ENCODE peak calls at places on chromosomes 3 and 15, in ten cellular contexts. N is PC-9, K is GM06990, D is heart right ventricle, G is AG09309, C is pancreas, T is astrocyte of the cerebellum, E is transverse colon, X is WERI-Rb-1, O is glutamatergic neuron. U is an unnamed sample.

GRCh38 chr15:75042730-75043508 is 19.5 kb downstream of the PPCDC start:
- DNase-seq in N (peak; percentile 99), K (peak; percentile 93), D (peak; percentile 83), G (no peak), C (peak; percentile 91), T (no peak), E (peak; percentile 91), X (peak; percentile 81), O (peak; percentile 37), U (peak; percentile 89)

GRCh38 chr3:41898631-41899030 is 63.3 kb downstream of the ULK4 start:
- DNase-seq in N (no peak), K (no peak), D (no peak), G (no peak), C (no peak), T (no peak), E (no peak), X (no peak), O (no peak), U (no peak)

GRCh38 chr3:113629941-113630340 is 66.5 kb downstream of the USF3 start:
- DNase-seq in N (no peak), K (no peak), D (no peak), G (no peak), C (no peak), T (no peak), E (peak; percentile 28), X (peak; percentile 30), O (no peak), U (no peak)

GRCh38 chr15:89828324-89829145 is 13.9 kb upstream of the ANPEP start:
- DNase-seq in N (peak; percentile 78), K (no peak), D (peak; percentile 51), G (no peak), C (no peak), T (no peak), E (peak; percentile 42), X (no peak), O (no peak), U (no peak)

GRCh38 chr15:73373221-73373620 is 4.5 kb upstream of the HCN4 start:
- DNase-seq in N (no peak), K (no peak), D (no peak), G (no peak), C (no peak), T (no peak), E (no peak), X (no peak), O (no peak), U (no peak)

GRCh38 chr3:149527531-149528343 is 53.2 kb downstream of the TM4SF4 start:
- DNase-seq in N (no peak), K (no peak), D (peak; percentile 36), G (no peak), C (no peak), T (no peak), E (no peak), X (no peak), O (no peak), U (no peak)

GRCh38 chr15:81222007-81222406 is 25.3 kb downstream of the IL16 start:
- DNase-seq in N (no peak), K (no peak), D (no peak), G (no peak), C (no peak), T (no peak), E (no peak), X (no peak), O (no peak), U (no peak)

GRCh38 chr15:79736435-79737000 is 160.3 kb downstream of the MTHFS start:
- DNase-seq in N (no peak), K (no peak), D (no peak), G (no peak), C (no peak), T (no peak), E (no peak), X (no peak), O (no peak), U (no peak)

GRCh38 chr3:97984061-97984460 is 11.8 kb upstream of the RIOX2 start:
- DNase-seq in N (no peak), K (no peak), D (no peak), G (no peak), C (no peak), T (no peak), E (no peak), X (no peak), O (no peak), U (no peak)

GRCh38 chr3:154018100-154018696 is 103.0 kb upstream of the ARHGEF26 start:
- DNase-seq in N (no peak), K (no peak), D (no peak), G (no peak), C (no peak), T (no peak), E (peak; percentile 19), X (peak; percentile 61), O (peak; percentile 83), U (peak; percentile 56)
- TF ChIP-seq CTCF in N (peak; percentile 72), K (peak; percentile 76), D (no peak), G (peak; percentile 51), C (no peak), T (peak; percentile 53), E (peak; percentile 43), X (peak; percentile 84), O (peak; percentile 85), U (peak; percentile 43)

GRCh38 chr3:172303941-172304558 is 144.2 kb downstream of the GHSR start:
- DNase-seq in N (no peak), K (no peak), D (no peak), G (no peak), C (no peak), T (no peak), E (no peak), X (no peak), O (no peak), U (no peak)
- TF ChIP-seq CTCF in N (no peak), K (no peak), D (no peak), G (no peak), C (no peak), T (peak; percentile 49), E (no peak), X (no peak), O (peak; percentile 22), U (no peak)

DNA sequence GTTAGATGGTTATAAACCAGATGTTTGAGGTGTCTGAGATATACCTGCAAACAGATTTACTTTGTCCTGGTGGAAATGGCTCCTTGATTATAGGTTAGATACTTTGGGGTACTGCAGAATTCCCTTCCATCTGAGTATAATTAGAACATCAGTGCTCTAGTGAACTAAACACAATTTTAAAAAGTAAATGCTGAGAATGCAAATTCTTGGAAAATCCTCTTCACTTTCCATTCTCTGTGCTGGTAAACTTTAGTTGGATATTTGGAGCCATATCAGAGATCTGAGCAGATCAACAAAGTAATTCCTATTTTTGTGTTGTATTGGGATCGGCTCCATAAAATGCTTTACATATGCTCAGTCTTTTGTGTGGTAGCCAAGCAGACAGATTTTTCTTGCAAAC is 38.0 kb upstream of the KCNH8 start:
- DNase-seq in N (no peak), K (no peak), D (no peak), G (no peak), C (no peak), T (no peak), E (no peak), X (no peak), O (no peak), U (no peak)
- TF ChIP-seq CTCF in N (no peak), K (no peak), D (no peak), G (no peak), C (no peak), T (no peak), E (no peak), X (no peak), O (no peak), U (no peak)

DNA sequence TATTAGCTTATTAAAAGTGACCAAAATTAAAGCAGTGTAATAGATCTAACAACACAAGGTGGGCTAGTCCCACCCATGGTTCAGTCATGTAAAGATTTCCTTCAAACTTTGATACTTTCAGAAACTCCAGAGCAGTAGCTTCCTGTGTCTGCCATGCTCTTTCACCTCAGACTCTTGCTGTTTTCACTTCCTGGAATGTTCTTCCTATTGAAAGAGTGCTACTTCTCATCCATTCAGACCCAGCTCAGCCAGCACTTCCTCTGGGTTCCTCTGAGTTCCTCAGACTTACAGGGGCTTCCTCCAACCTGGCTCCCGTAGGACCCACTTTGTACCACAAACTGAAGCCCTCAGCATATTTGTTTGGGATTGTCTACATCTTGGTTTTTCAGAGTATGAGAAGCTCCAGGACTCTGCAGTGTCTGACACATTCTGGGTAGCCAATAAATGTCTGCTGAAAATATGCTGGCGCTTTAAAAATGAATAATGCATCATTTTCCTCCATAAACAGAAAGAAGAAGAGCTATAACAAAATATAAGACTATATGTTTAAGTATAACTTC is 18.0 kb downstream of the NCEH1 start:
- DNase-seq in N (no peak), K (no peak), D (no peak), G (no peak), C (no peak), T (no peak), E (no peak), X (no peak), O (no peak), U (no peak)
- TF ChIP-seq CTCF in N (no peak), K (no peak), D (no peak), G (no peak), C (no peak), T (no peak), E (no peak), X (no peak), O (no peak), U (no peak)

GRCh38 chr3:10627884-10628572 is 122.6 kb upstream of the ATP2B2 start:
- DNase-seq in N (no peak), K (no peak), D (no peak), G (no peak), C (no peak), T (no peak), E (no peak), X (no peak), O (no peak), U (no peak)
- TF ChIP-seq CTCF in N (no peak), K (no peak), D (no peak), G (no peak), C (no peak), T (no peak), E (no peak), X (no peak), O (no peak), U (no peak)

U was measured in activated CD8-positive, alpha-beta T cell treated with anti-CD3 and anti-CD28 coated beads for 36 hours.